ENCODE peak calls at places on chromosome 9, in nine cellular contexts. One of them, this sample, is unnamed.

GRCh38 chr9:33080534-33080933 is 4.1 kb upstream of the SMU1 start:
- DNase-seq in omental fat pad: no peak
- DNase-seq in activated CD8-positive, alpha-beta memory T cell treated with anti-CD3 and anti-CD28 coated beads for 1 hour: no peak
- DNase-seq in left ventricle myocardium superior: no peak
- DNase-seq in OCI-LY7: no peak
- DNase-seq in fibroblast of lung: no peak
- DNase-seq in NCI-H82: no peak
- DNase-seq in M059J: no peak
- DNase-seq in activated CD4-positive, alpha-beta T cell treated with anti-CD3 and anti-CD28 coated beads, Interleukin-2, amount 50 U/mL, for 1 hour: no peak
- DNase-seq in this sample: no peak

GRCh38 chr9:84296146-84296843 is 44.3 kb downstream of the SLC28A3 start:
- DNase-seq in omental fat pad: no peak
- DNase-seq in M059J: peak; percentile 79
- DNase-seq in left ventricle myocardium superior: no peak
- DNase-seq in NCI-H82: no peak
- DNase-seq in activated CD4-positive, alpha-beta T cell treated with anti-CD3 and anti-CD28 coated beads, Interleukin-2, amount 50 U/mL, for 1 hour: no peak
- DNase-seq in activated CD8-positive, alpha-beta memory T cell treated with anti-CD3 and anti-CD28 coated beads for 1 hour: peak; percentile 4
- DNase-seq in OCI-LY7: no peak
- DNase-seq in fibroblast of lung: peak; percentile 88
- DNase-seq in this sample: no peak

GRCh38 chr9:97740848-97741821 is 44.0 kb upstream of the XPA start:
- DNase-seq in fibroblast of lung: peak; percentile 68
- DNase-seq in activated CD8-positive, alpha-beta memory T cell treated with anti-CD3 and anti-CD28 coated beads for 1 hour: peak; percentile 9
- DNase-seq in M059J: peak; percentile 75
- DNase-seq in OCI-LY7: no peak
- DNase-seq in left ventricle myocardium superior: peak; percentile 81
- DNase-seq in omental fat pad: peak; percentile 31
- DNase-seq in NCI-H82: peak; percentile 77
- DNase-seq in activated CD4-positive, alpha-beta T cell treated with anti-CD3 and anti-CD28 coated beads, Interleukin-2, amount 50 U/mL, for 1 hour: peak; percentile 9
- DNase-seq in this sample: no peak

GRCh38 chr9:38761334-38761733 is 41.4 kb upstream of the FAM240B start:
- DNase-seq in activated CD8-positive, alpha-beta memory T cell treated with anti-CD3 and anti-CD28 coated beads for 1 hour: no peak
- DNase-seq in omental fat pad: no peak
- DNase-seq in activated CD4-positive, alpha-beta T cell treated with anti-CD3 and anti-CD28 coated beads, Interleukin-2, amount 50 U/mL, for 1 hour: no peak
- DNase-seq in NCI-H82: no peak
- DNase-seq in M059J: peak; percentile 52
- DNase-seq in OCI-LY7: no peak
- DNase-seq in fibroblast of lung: no peak
- DNase-seq in left ventricle myocardium superior: no peak
- DNase-seq in this sample: no peak

GRCh38 chr9:138101444-138102234 is 224.1 kb downstream of the CACNA1B start:
- DNase-seq in M059J: no peak
- DNase-seq in omental fat pad: no peak
- DNase-seq in left ventricle myocardium superior: no peak
- DNase-seq in activated CD8-positive, alpha-beta memory T cell treated with anti-CD3 and anti-CD28 coated beads for 1 hour: no peak
- DNase-seq in OCI-LY7: no peak
- DNase-seq in activated CD4-positive, alpha-beta T cell treated with anti-CD3 and anti-CD28 coated beads, Interleukin-2, amount 50 U/mL, for 1 hour: no peak
- DNase-seq in NCI-H82: no peak
- DNase-seq in fibroblast of lung: no peak
- DNase-seq in this sample: no peak

GRCh38 chr9:72324974-72325373 is 40.0 kb downstream of the ZFAND5 start:
- DNase-seq in fibroblast of lung: no peak
- DNase-seq in NCI-H82: no peak
- DNase-seq in M059J: no peak
- DNase-seq in activated CD4-positive, alpha-beta T cell treated with anti-CD3 and anti-CD28 coated beads, Interleukin-2, amount 50 U/mL, for 1 hour: no peak
- DNase-seq in left ventricle myocardium superior: no peak
- DNase-seq in activated CD8-positive, alpha-beta memory T cell treated with anti-CD3 and anti-CD28 coated beads for 1 hour: no peak
- DNase-seq in omental fat pad: no peak
- DNase-seq in OCI-LY7: no peak
- DNase-seq in this sample: no peak

GRCh38 chr9:98635374-98635773 is 73.4 kb downstream of the GABBR2 start:
- DNase-seq in NCI-H82: no peak
- DNase-seq in activated CD8-positive, alpha-beta memory T cell treated with anti-CD3 and anti-CD28 coated beads for 1 hour: no peak
- DNase-seq in fibroblast of lung: peak; percentile 54
- DNase-seq in M059J: peak; percentile 57
- DNase-seq in left ventricle myocardium superior: no peak
- DNase-seq in activated CD4-positive, alpha-beta T cell treated with anti-CD3 and anti-CD28 coated beads, Interleukin-2, amount 50 U/mL, for 1 hour: no peak
- DNase-seq in OCI-LY7: no peak
- DNase-seq in omental fat pad: no peak
- DNase-seq in this sample: no peak

GRCh38 chr9:76560481-76560891 is 101.5 kb downstream of the GCNT1 start:
- DNase-seq in activated CD8-positive, alpha-beta memory T cell treated with anti-CD3 and anti-CD28 coated beads for 1 hour: no peak
- DNase-seq in OCI-LY7: no peak
- DNase-seq in NCI-H82: no peak
- DNase-seq in activated CD4-positive, alpha-beta T cell treated with anti-CD3 and anti-CD28 coated beads, Interleukin-2, amount 50 U/mL, for 1 hour: no peak
- DNase-seq in M059J: peak; percentile 84
- DNase-seq in omental fat pad: no peak
- DNase-seq in left ventricle myocardium superior: no peak
- DNase-seq in fibroblast of lung: peak; percentile 84
- DNase-seq in this sample: peak; percentile 44

GRCh38 chr9:10366171-10366779 is 246.5 kb downstream of the PTPRD start:
- DNase-seq in fibroblast of lung: peak; percentile 8
- DNase-seq in activated CD8-positive, alpha-beta memory T cell treated with anti-CD3 and anti-CD28 coated beads for 1 hour: no peak
- DNase-seq in NCI-H82: peak; percentile 68
- DNase-seq in activated CD4-positive, alpha-beta T cell treated with anti-CD3 and anti-CD28 coated beads, Interleukin-2, amount 50 U/mL, for 1 hour: no peak
- DNase-seq in left ventricle myocardium superior: no peak
- DNase-seq in omental fat pad: no peak
- DNase-seq in OCI-LY7: peak; percentile 28
- DNase-seq in M059J: peak; percentile 11
- DNase-seq in this sample: peak; percentile 6

GRCh38 chr9:86413966-86414880 is 60.0 kb upstream of the TUT7 start:
- DNase-seq in activated CD4-positive, alpha-beta T cell treated with anti-CD3 and anti-CD28 coated beads, Interleukin-2, amount 50 U/mL, for 1 hour: no peak
- DNase-seq in OCI-LY7: peak; percentile 27
- DNase-seq in left ventricle myocardium superior: no peak
- DNase-seq in M059J: peak; percentile 52
- DNase-seq in fibroblast of lung: peak; percentile 25
- DNase-seq in NCI-H82: peak; percentile 24
- DNase-seq in activated CD8-positive, alpha-beta memory T cell treated with anti-CD3 and anti-CD28 coated beads for 1 hour: no peak
- DNase-seq in omental fat pad: no peak
- DNase-seq in this sample: no peak

GRCh38 chr9:87829756-87830155 is 52.9 kb upstream of the SPATA31E1 start:
- DNase-seq in left ventricle myocardium superior: no peak
- DNase-seq in activated CD4-positive, alpha-beta T cell treated with anti-CD3 and anti-CD28 coated beads, Interleukin-2, amount 50 U/mL, for 1 hour: no peak
- DNase-seq in OCI-LY7: no peak
- DNase-seq in fibroblast of lung: peak; percentile 68
- DNase-seq in omental fat pad: no peak
- DNase-seq in M059J: peak; percentile 31
- DNase-seq in activated CD8-positive, alpha-beta memory T cell treated with anti-CD3 and anti-CD28 coated beads for 1 hour: no peak
- DNase-seq in NCI-H82: no peak
- DNase-seq in this sample: no peak

GRCh38 chr9:25917593-25918426 is 239.6 kb upstream of the TUSC1 start:
- DNase-seq in fibroblast of lung: peak; percentile 0
- DNase-seq in NCI-H82: no peak
- DNase-seq in activated CD8-positive, alpha-beta memory T cell treated with anti-CD3 and anti-CD28 coated beads for 1 hour: no peak
- DNase-seq in omental fat pad: no peak
- DNase-seq in M059J: peak; percentile 48
- DNase-seq in left ventricle myocardium superior: no peak
- DNase-seq in activated CD4-positive, alpha-beta T cell treated with anti-CD3 and anti-CD28 coated beads, Interleukin-2, amount 50 U/mL, for 1 hour: no peak
- DNase-seq in OCI-LY7: no peak
- DNase-seq in this sample: no peak

GRCh38 chr9:33467526-33467925 is 6.2 kb downstream of the NOL6 start:
- DNase-seq in NCI-H82: no peak
- DNase-seq in OCI-LY7: no peak
- DNase-seq in omental fat pad: no peak
- DNase-seq in fibroblast of lung: no peak
- DNase-seq in M059J: no peak
- DNase-seq in activated CD8-positive, alpha-beta memory T cell treated with anti-CD3 and anti-CD28 coated beads for 1 hour: no peak
- DNase-seq in activated CD4-positive, alpha-beta T cell treated with anti-CD3 and anti-CD28 coated beads, Interleukin-2, amount 50 U/mL, for 1 hour: no peak
- DNase-seq in left ventricle myocardium superior: peak; percentile 14
- DNase-seq in this sample: no peak

GRCh38 chr9:124449381-124450151 is 685 bp upstream of the ADGRD2 start:
- DNase-seq in OCI-LY7: no peak
- DNase-seq in activated CD4-positive, alpha-beta T cell treated with anti-CD3 and anti-CD28 coated beads, Interleukin-2, amount 50 U/mL, for 1 hour: no peak
- DNase-seq in fibroblast of lung: no peak
- DNase-seq in NCI-H82: no peak
- DNase-seq in M059J: no peak
- DNase-seq in activated CD8-positive, alpha-beta memory T cell treated with anti-CD3 and anti-CD28 coated beads for 1 hour: no peak
- DNase-seq in omental fat pad: no peak
- DNase-seq in left ventricle myocardium superior: no peak
- DNase-seq in this sample: no peak

GRCh38 chr9:120904999-120905793 is 21.4 kb downstream of the TRAF1 start:
- DNase-seq in activated CD8-positive, alpha-beta memory T cell treated with anti-CD3 and anti-CD28 coated beads for 1 hour: no peak
- DNase-seq in omental fat pad: no peak
- DNase-seq in activated CD4-positive, alpha-beta T cell treated with anti-CD3 and anti-CD28 coated beads, Interleukin-2, amount 50 U/mL, for 1 hour: no peak
- DNase-seq in fibroblast of lung: no peak
- DNase-seq in left ventricle myocardium superior: no peak
- DNase-seq in NCI-H82: no peak
- DNase-seq in M059J: no peak
- DNase-seq in OCI-LY7: peak; percentile 83
- DNase-seq in this sample: no peak

GRCh38 chr9:96031366-96031824 is 155.9 kb downstream of the ERCC6L2 start:
- DNase-seq in omental fat pad: no peak
- DNase-seq in activated CD4-positive, alpha-beta T cell treated with anti-CD3 and anti-CD28 coated beads, Interleukin-2, amount 50 U/mL, for 1 hour: no peak
- DNase-seq in fibroblast of lung: no peak
- DNase-seq in M059J: peak; percentile 78
- DNase-seq in OCI-LY7: no peak
- DNase-seq in NCI-H82: no peak
- DNase-seq in left ventricle myocardium superior: peak; percentile 56
- DNase-seq in activated CD8-positive, alpha-beta memory T cell treated with anti-CD3 and anti-CD28 coated beads for 1 hour: no peak
- DNase-seq in this sample: no peak

GRCh38 chr9:129361196-129361595 is 183.1 kb upstream of the IER5L start:
- DNase-seq in fibroblast of lung: no peak
- DNase-seq in left ventricle myocardium superior: no peak
- DNase-seq in NCI-H82: no peak
- DNase-seq in M059J: no peak
- DNase-seq in OCI-LY7: no peak
- DNase-seq in activated CD4-positive, alpha-beta T cell treated with anti-CD3 and anti-CD28 coated beads, Interleukin-2, amount 50 U/mL, for 1 hour: no peak
- DNase-seq in omental fat pad: no peak
- DNase-seq in activated CD8-positive, alpha-beta memory T cell treated with anti-CD3 and anti-CD28 coated beads for 1 hour: no peak
- DNase-seq in this sample: no peak